ENCODE peak calls at places on chromosomes 11 and 22, in ten cellular contexts. W is hypothalamus; A is AG04450; Q is ACHN; T is NCI-H774; D is activated T-cell treated with anti-CD3 and anti-CD28 coated beads, Interleukin-2, amount 50 U/mL, for 72 hours; Y is NCI-H2171 treated with DMSO at 0.1 percent for 48 hours; Z is A549; M is mesenchymal stem cell; S is left ventricle myocardium inferior. N is an unnamed sample.

GRCh38 chr11:79179087-79179486 is 261.7 kb downstream of the TENM4 start:
- DNase-seq in M (no peak), D (no peak), Q (no peak), A (no peak), S (no peak), Z (no peak), W (no peak), Y (no peak), T (no peak), N (no peak)

GRCh38 chr11:80197155-80197554 is 756.3 kb upstream of the TENM4 start:
- DNase-seq in Q (no peak), D (no peak), S (no peak), T (no peak), M (no peak), Z (no peak), W (no peak), A (no peak), Y (no peak), N (no peak)

GRCh38 chr22:24824915-24825314 is 18.9 kb downstream of the SGSM1 start:
- DNase-seq in W (no peak), Y (no peak), M (no peak), Z (no peak), D (no peak), Q (no peak), S (no peak), T (no peak), A (no peak), N (no peak)

GRCh38 chr22:27752771-27753170 is 48.8 kb downstream of the MN1 start:
- DNase-seq in T (no peak), D (no peak), S (peak; percentile 77), W (no peak), Y (no peak), Q (no peak), A (no peak), Z (peak; percentile 12), M (peak; percentile 26), N (no peak)

GRCh38 chr11:105774899-105775298 is 165.0 kb downstream of the GRIA4 start:
- DNase-seq in T (no peak), S (no peak), D (no peak), M (no peak), W (no peak), A (no peak), Q (no peak), Z (no peak), Y (no peak), N (no peak)

GRCh38 chr22:41512421-41513194 is 31.7 kb downstream of the POLR3H start:
- DNase-seq in T (no peak), M (peak; percentile 72), A (no peak), Q (peak; percentile 44), D (no peak), Z (peak; percentile 48), W (no peak), Y (peak; percentile 65), S (peak; percentile 46), N (no peak)

GRCh38 chr11:66228521-66228920 is 39.9 kb upstream of the RAB1B start:
- DNase-seq in S (no peak), Y (no peak), A (no peak), W (no peak), D (no peak), M (no peak), Z (no peak), T (no peak), Q (no peak), N (no peak)

GRCh38 chr11:78420255-78420764 is 2.7 kb upstream of the GAB2 start:
- DNase-seq in W (peak; percentile 38), Q (peak; percentile 54), S (peak; percentile 75), D (peak; percentile 61), Y (peak; percentile 38), A (peak; percentile 39), Z (peak; percentile 85), T (peak; percentile 60), M (peak; percentile 81), N (peak; percentile 26)

GRCh38 chr22:34015642-34016041 is 95.4 kb upstream of the LARGE1 start:
- DNase-seq in Z (no peak), A (no peak), W (no peak), Y (no peak), T (no peak), Q (no peak), S (no peak), M (no peak), D (no peak), N (no peak)

GRCh38 chr11:71165771-71166170 is 86.6 kb downstream of the SHANK2 start:
- DNase-seq in W (no peak), M (no peak), D (no peak), T (no peak), S (no peak), Q (no peak), A (no peak), Y (no peak), Z (no peak), N (no peak)

GRCh38 chr11:34243620-34244493 is 114.0 kb downstream of the ABTB2 start:
- DNase-seq in T (no peak), Y (no peak), S (no peak), Q (peak; percentile 90), M (peak; percentile 76), D (peak; percentile 75), A (no peak), Z (peak; percentile 94), W (no peak), N (peak; percentile 71)

GRCh38 chr11:693415-693831 is 1.6 kb downstream of the DEAF1 start:
- DNase-seq in D (no peak), Y (no peak), Z (no peak), Q (no peak), T (no peak), A (no peak), W (no peak), M (peak; percentile 36), S (no peak), N (no peak)

GRCh38 chr11:65855927-65856363 is 2.0 kb downstream of the CFL1 start:
- DNase-seq in Y (no peak), D (no peak), Q (no peak), A (no peak), Z (no peak), S (no peak), T (no peak), W (no peak), M (no peak), N (no peak)